ENCODE peak calls at places on chromosomes 11 and 22, in four cellular contexts. One of them, this sample, is unnamed. For H3K4me1, the result is how much of the 10 kb centered on the place peaks cover.

GRCh38 chr22:36541831-36542391 is 12.9 kb upstream of the EIF3D start:
- DNase-seq in mammary epithelial cell: peak
- DNase-seq in PC-3: peak
- DNase-seq in IMR-90: peak
- DNase-seq in this sample: peak

GRCh38 chr11:80632691-80633090 is 1191.9 kb upstream of the TENM4 start:
- DNase-seq in IMR-90: no peak
- DNase-seq in mammary epithelial cell: no peak
- DNase-seq in PC-3: no peak
- DNase-seq in this sample: no peak

GRCh38 chr11:124737638-124738293 is 2.0 kb upstream of the NRGN start:
- DNase-seq in PC-3: no peak
- DNase-seq in IMR-90: no peak
- DNase-seq in mammary epithelial cell: no peak
- DNase-seq in this sample: no peak

GRCh38 chr11:127003260-127003981 is 2.9 kb upstream of the KIRREL3 start:
- DNase-seq in IMR-90: peak
- DNase-seq in mammary epithelial cell: peak
- DNase-seq in PC-3: no peak
- DNase-seq in this sample: peak

GRCh38 chr22:50010676-50011446 is 1.7 kb downstream of the IL17REL start:
- DNase-seq in mammary epithelial cell: no peak
- DNase-seq in PC-3: no peak
- DNase-seq in IMR-90: no peak
- DNase-seq in this sample: no peak

GRCh38 chr22:24806663-24807001 is 621 bp downstream of the SGSM1 start:
- DNase-seq in PC-3: no peak
- DNase-seq in mammary epithelial cell: no peak
- DNase-seq in IMR-90: no peak
- DNase-seq in this sample: no peak

GRCh38 chr22:42544686-42545085 is 9.1 kb upstream of the SERHL2 start:
- DNase-seq in IMR-90: peak
- DNase-seq in mammary epithelial cell: no peak
- DNase-seq in PC-3: no peak
- DNase-seq in this sample: peak

GRCh38 chr22:47798229-47798628 is 1035.8 kb downstream of the TBC1D22A start:
- DNase-seq in IMR-90: no peak
- DNase-seq in mammary epithelial cell: no peak
- DNase-seq in PC-3: no peak
- DNase-seq in this sample: no peak

GRCh38 chr11:70838198-70838597 is 414.2 kb downstream of the SHANK2 start:
- DNase-seq in IMR-90: no peak
- DNase-seq in PC-3: no peak
- DNase-seq in mammary epithelial cell: no peak
- DNase-seq in this sample: no peak

DNA sequence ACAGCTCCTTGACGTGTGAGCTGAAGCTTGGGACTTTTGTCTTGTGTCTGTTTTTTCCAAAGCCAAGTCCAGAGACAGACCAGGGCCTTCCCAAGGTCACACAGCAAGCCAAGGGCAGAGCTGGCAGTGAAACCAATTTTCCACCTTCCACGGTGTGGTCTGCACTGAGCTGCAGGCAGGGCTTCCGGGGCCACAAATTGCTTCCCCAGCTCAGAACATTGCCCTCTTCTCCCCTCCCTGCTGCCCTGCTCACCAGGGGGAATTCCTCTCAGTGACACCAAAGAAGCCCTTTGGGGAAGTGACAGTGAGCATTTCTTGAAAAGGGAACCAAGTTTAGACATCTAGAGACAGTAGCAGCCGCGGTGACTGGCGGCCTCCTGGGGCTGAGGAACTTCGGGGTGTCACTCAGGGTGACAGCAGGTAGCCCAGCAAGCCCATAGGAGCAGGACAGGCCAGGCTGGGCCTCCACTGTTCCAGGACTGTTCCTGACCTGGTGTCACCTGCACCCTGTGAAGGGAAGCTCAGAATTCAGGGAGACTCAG is 9.2 kb downstream of the FXYD2 start:
- DNase-seq in IMR-90: no peak
- DNase-seq in PC-3: no peak
- DNase-seq in mammary epithelial cell: no peak
- DNase-seq in this sample: no peak
- H3K4me1 ChIP-seq in IMR-90: under half
- H3K4me1 ChIP-seq in PC-3: under half
- H3K4me1 ChIP-seq in mammary epithelial cell: under half
- H3K4me1 ChIP-seq in this sample: under half

GRCh38 chr11:116962108-116962507 is 124.7 kb upstream of the APOA1 start:
- DNase-seq in PC-3: no peak
- DNase-seq in mammary epithelial cell: no peak
- DNase-seq in IMR-90: peak
- DNase-seq in this sample: no peak
- H3K9ac ChIP-seq in PC-3: no peak
- H3K9ac ChIP-seq in mammary epithelial cell: no peak
- H3K9ac ChIP-seq in IMR-90: no peak
- H3K9ac ChIP-seq in this sample: no peak

GRCh38 chr11:123168955-123169484 is 26.0 kb downstream of the CLMP start:
- DNase-seq in IMR-90: no peak
- DNase-seq in mammary epithelial cell: no peak
- DNase-seq in PC-3: no peak
- DNase-seq in this sample: no peak

GRCh38 chr11:123163621-123164020 is 31.4 kb downstream of the CLMP start:
- DNase-seq in PC-3: no peak
- DNase-seq in mammary epithelial cell: no peak
- DNase-seq in IMR-90: no peak
- DNase-seq in this sample: no peak

GRCh38 chr11:123168236-123168635 is 26.8 kb downstream of the CLMP start:
- DNase-seq in IMR-90: no peak
- DNase-seq in PC-3: no peak
- DNase-seq in mammary epithelial cell: no peak
- DNase-seq in this sample: no peak

GRCh38 chr11:123164732-123165450 is 30.2 kb downstream of the CLMP start:
- DNase-seq in IMR-90: peak
- DNase-seq in PC-3: no peak
- DNase-seq in mammary epithelial cell: no peak
- DNase-seq in this sample: no peak

GRCh38 chr11:123166095-123166559 is 28.9 kb downstream of the CLMP start:
- DNase-seq in mammary epithelial cell: peak
- DNase-seq in IMR-90: peak
- DNase-seq in PC-3: peak
- DNase-seq in this sample: peak
- H2AFZ ChIP-seq in mammary epithelial cell: peak
- H2AFZ ChIP-seq in IMR-90: peak
- H2AFZ ChIP-seq in PC-3: no peak
- H2AFZ ChIP-seq in this sample: no peak

DNA sequence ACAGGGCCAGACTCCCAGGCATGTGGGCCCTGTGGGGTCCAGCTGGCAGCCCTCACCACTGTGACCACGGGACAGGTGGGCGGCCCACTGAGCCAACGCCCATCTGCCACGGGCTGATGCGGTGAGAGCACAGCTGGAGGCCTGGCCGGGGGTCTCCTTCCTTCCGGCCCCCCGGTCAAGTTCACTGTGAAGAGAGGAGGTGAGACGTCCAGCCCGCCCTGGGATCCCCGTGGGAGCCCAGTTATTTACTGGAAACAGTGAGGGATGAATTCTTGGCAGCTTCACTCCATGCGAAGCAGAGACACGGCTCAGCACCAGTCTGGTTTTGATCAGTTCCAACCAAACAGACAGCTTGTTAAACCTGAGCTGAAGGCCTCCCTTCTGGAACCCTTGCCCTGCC is 38.7 kb downstream of the WNT11 start:
- DNase-seq in PC-3: no peak
- DNase-seq in IMR-90: no peak
- DNase-seq in mammary epithelial cell: no peak
- DNase-seq in this sample: peak
- H3K4me1 ChIP-seq in PC-3: under half
- H3K4me1 ChIP-seq in IMR-90: under half
- H3K4me1 ChIP-seq in mammary epithelial cell: under half
- H3K4me1 ChIP-seq in this sample: under half

This sample was measured in GM23248.